ENCODE peak calls at places on chromosome X, in ten cellular contexts. Z is progenitor cell of endocrine pancreas; Y is NB4; F is PC-3; B is WERI-Rb-1; V is dorsolateral prefrontal cortex; S is astrocyte of the spinal cord; I is cardiac fibroblast; T is CD4-positive, alpha-beta T cell; D is fibroblast of lung. O is an unnamed sample.

GRCh38 chrX:49165901-49166881 is 3.6 kb downstream of the MAGIX start:
- DNase-seq in Z (peak), Y (peak), F (no peak), B (no peak), V (no peak), S (peak), I (peak), T (peak), D (peak), O (peak)

GRCh38 chrX:31200430-31200829 is 128.6 kb upstream of the FTHL17 start:
- DNase-seq in Z (no peak), Y (no peak), F (no peak), B (no peak), V (no peak), S (no peak), I (no peak), T (no peak), D (no peak), O (no peak)

GRCh38 chrX:13219990-13220764 is 99.7 kb downstream of the ATXN3L start:
- DNase-seq in Z (no peak), Y (no peak), F (no peak), B (no peak), V (no peak), S (peak), I (no peak), T (no peak), D (peak), O (no peak)

GRCh38 chrX:134484039-134484438 is 24.1 kb downstream of the HPRT1 start:
- DNase-seq in Z (no peak), Y (peak), F (peak), B (no peak), V (no peak), S (peak), I (peak), T (no peak), D (peak), O (no peak)

GRCh38 chrX:38183577-38183976 is 37.1 kb downstream of the SRPX start:
- DNase-seq in Z (no peak), Y (no peak), F (no peak), B (no peak), V (no peak), S (peak), I (no peak), T (no peak), D (peak), O (no peak)

GRCh38 chrX:141220342-141221008 is 21.8 kb downstream of the SPANXC start:
- DNase-seq in Z (no peak), Y (no peak), F (peak), B (no peak), V (no peak), S (peak), I (peak), T (no peak), D (peak), O (no peak)

GRCh38 chrX:110287605-110288004 is 30.3 kb downstream of the AMMECR1 start:
- DNase-seq in Z (no peak), Y (no peak), F (no peak), B (no peak), V (no peak), S (no peak), I (peak), T (no peak), D (peak), O (no peak)

GRCh38 chrX:148457279-148457678 is 43.1 kb upstream of the AFF2 start:
- DNase-seq in Z (no peak), Y (peak), F (no peak), B (no peak), V (no peak), S (no peak), I (no peak), T (no peak), D (no peak), O (no peak)

GRCh38 chrX:110732274-110732673 is 63.3 kb downstream of the CHRDL1 start:
- DNase-seq in Z (no peak), Y (no peak), F (no peak), B (peak), V (no peak), S (no peak), I (no peak), T (no peak), D (peak), O (no peak)

GRCh38 chrX:13377537-13377936 is 57.7 kb upstream of the ATXN3L start:
- DNase-seq in Z (no peak), Y (no peak), F (no peak), B (peak), V (no peak), S (peak), I (peak), T (no peak), D (peak), O (no peak)

GRCh38 chrX:18286322-18286831 is 65.7 kb upstream of the BEND2 start:
- DNase-seq in Z (no peak), Y (no peak), F (no peak), B (no peak), V (no peak), S (no peak), I (no peak), T (no peak), D (no peak), O (no peak)

GRCh38 chrX:7179446-7179845 is 31.5 kb upstream of the PUDP start:
- DNase-seq in Z (no peak), Y (no peak), F (no peak), B (no peak), V (no peak), S (no peak), I (no peak), T (no peak), D (no peak), O (no peak)

GRCh38 chrX:47746446-47746845 is 87.5 kb upstream of the UXT start:
- DNase-seq in Z (no peak), Y (no peak), F (no peak), B (no peak), V (no peak), S (peak), I (peak), T (no peak), D (peak), O (no peak)

GRCh38 chrX:16671005-16671404 is 21.0 kb downstream of the S100G start:
- DNase-seq in Z (no peak), Y (peak), F (peak), B (no peak), V (no peak), S (peak), I (peak), T (peak), D (peak), O (no peak)

GRCh38 chrX:118066867-118067515 is 49.6 kb downstream of the KLHL13 start:
- DNase-seq in Z (no peak), Y (no peak), F (peak), B (no peak), V (no peak), S (no peak), I (no peak), T (no peak), D (no peak), O (no peak)

GRCh38 chrX:73913580-73913979 is 350.6 kb downstream of the CHIC1 start:
- DNase-seq in Z (no peak), Y (no peak), F (no peak), B (no peak), V (no peak), S (peak), I (peak), T (no peak), D (peak), O (no peak)

GRCh38 chrX:123236868-123237267 is 52.8 kb downstream of the GRIA3 start:
- DNase-seq in Z (no peak), Y (no peak), F (no peak), B (no peak), V (no peak), S (no peak), I (no peak), T (no peak), D (no peak), O (no peak)

GRCh38 chrX:87409113-87409841 is 108.3 kb upstream of the KLHL4 start:
- DNase-seq in Z (no peak), Y (peak), F (peak), B (no peak), V (peak), S (peak), I (peak), T (no peak), D (peak), O (no peak)

GRCh38 chrX:108312011-108312410 is 126.2 kb downstream of the COL4A6 start:
- DNase-seq in Z (no peak), Y (no peak), F (peak), B (no peak), V (no peak), S (no peak), I (no peak), T (no peak), D (no peak), O (no peak)

GRCh38 chrX:115650916-115651315 is 89.9 kb downstream of the PLS3 start:
- DNase-seq in Z (peak), Y (peak), F (peak), B (peak), V (no peak), S (peak), I (peak), T (no peak), D (peak), O (no peak)

GRCh38 chrX:74606799-74607198 is 7.6 kb downstream of the RLIM start:
- DNase-seq in Z (no peak), Y (no peak), F (no peak), B (no peak), V (no peak), S (no peak), I (no peak), T (no peak), D (no peak), O (no peak)

GRCh38 chrX:17497193-17497592 is 122.2 kb downstream of the NHS start:
- DNase-seq in Z (no peak), Y (no peak), F (peak), B (no peak), V (no peak), S (no peak), I (no peak), T (no peak), D (no peak), O (no peak)

GRCh38 chrX:123184858-123185251 is 777 bp downstream of the GRIA3 start:
- DNase-seq in Z (no peak), Y (no peak), F (no peak), B (peak), V (peak), S (no peak), I (no peak), T (no peak), D (no peak), O (no peak)

GRCh38 chrX:111095974-111096870 is at the start of gene PAK3:
- DNase-seq in Z (peak), Y (no peak), F (peak), B (peak), V (peak), S (peak), I (peak), T (peak), D (peak), O (no peak)

GRCh38 chrX:66162331-66162822 is 1.7 kb upstream of the HEPH start:
- DNase-seq in Z (no peak), Y (peak), F (no peak), B (no peak), V (no peak), S (no peak), I (no peak), T (no peak), D (no peak), O (no peak)

GRCh38 chrX:133215747-133216146 is 2.4 kb downstream of the TFDP3 start:
- DNase-seq in Z (no peak), Y (peak), F (peak), B (no peak), V (no peak), S (peak), I (no peak), T (no peak), D (peak), O (no peak)

GRCh38 chrX:40108084-40108958 is 10.6 kb upstream of the BCOR start:
- DNase-seq in Z (peak), Y (no peak), F (peak), B (peak), V (peak), S (peak), I (peak), T (no peak), D (peak), O (no peak)

GRCh38 chrX:136780241-136780640 is 491 bp downstream of the ARHGEF6 start:
- DNase-seq in Z (no peak), Y (peak), F (no peak), B (no peak), V (no peak), S (no peak), I (no peak), T (no peak), D (no peak), O (no peak)

GRCh38 chrX:149871940-149872339 is 9.0 kb upstream of the MAGEA8 start:
- DNase-seq in Z (no peak), Y (peak), F (peak), B (peak), V (no peak), S (no peak), I (peak), T (peak), D (no peak), O (peak)

GRCh38 chrX:1165535-1166196 is 46.8 kb downstream of the CRLF2 start:
- DNase-seq in Z (no peak), Y (peak), F (no peak), B (no peak), V (no peak), S (peak), I (peak), T (no peak), D (no peak), O (no peak)

GRCh38 chrX:45011131-45011530 is 138.1 kb downstream of the KDM6A start:
- DNase-seq in Z (no peak), Y (no peak), F (peak), B (no peak), V (no peak), S (peak), I (peak), T (no peak), D (no peak), O (no peak)

GRCh38 chrX:155966876-155967275 is 30.6 kb upstream of the IL9R start:
- DNase-seq in Z (no peak), Y (peak), F (peak), B (peak), V (no peak), S (no peak), I (no peak), T (no peak), D (no peak), O (no peak)

GRCh38 chrX:18676470-18676869 is 4.6 kb upstream of the RS1 start:
- DNase-seq in Z (no peak), Y (no peak), F (no peak), B (no peak), V (no peak), S (no peak), I (peak), T (no peak), D (no peak), O (no peak)

GRCh38 chrX:129905787-129906580 is at the start of gene UTP14A:
- DNase-seq in Z (peak), Y (peak), F (peak), B (peak), V (peak), S (peak), I (peak), T (peak), D (peak), O (peak)

GRCh38 chrX:97389761-97390192 is 506.1 kb downstream of the RPA4 start:
- DNase-seq in Z (no peak), Y (peak), F (peak), B (no peak), V (no peak), S (peak), I (peak), T (no peak), D (peak), O (no peak)

GRCh38 chrX:151694661-151695582 is at the start of gene PRRG3:
- DNase-seq in Z (peak), Y (no peak), F (no peak), B (peak), V (no peak), S (no peak), I (no peak), T (no peak), D (no peak), O (no peak)

GRCh38 chrX:29948653-29949052 is 266.7 kb upstream of the MAGEB2 start:
- DNase-seq in Z (no peak), Y (no peak), F (peak), B (no peak), V (no peak), S (peak), I (peak), T (no peak), D (peak), O (no peak)

DNA sequence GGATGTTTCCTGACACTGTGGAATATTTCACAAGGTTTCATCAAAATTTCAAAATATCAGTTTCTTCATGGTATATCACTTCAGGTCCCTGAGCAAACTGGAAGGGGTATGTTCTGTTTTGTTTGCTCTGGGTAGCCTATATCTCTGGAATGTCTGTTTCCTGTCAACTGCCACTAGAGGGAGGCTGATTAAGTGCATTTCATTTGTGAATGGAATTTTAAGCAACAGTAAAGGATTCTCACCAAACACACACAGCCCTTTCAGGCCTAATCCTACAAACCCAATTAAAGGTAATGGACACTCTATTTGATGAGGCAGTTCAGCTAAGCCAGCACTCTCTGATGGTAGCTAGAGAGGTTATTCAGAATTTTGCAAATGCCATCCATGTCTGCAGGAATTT is 307.1 kb downstream of the TEX13A start:
- DNase-seq in Z (no peak), Y (peak), F (peak), B (no peak), V (no peak), S (peak), I (peak), T (no peak), D (peak), O (no peak)
- TF ChIP-seq CTCF in Z (peak), Y (peak), F (peak), B (peak), V (no peak), S (peak), I (peak), T (peak), D (no peak), O (no peak)

GRCh38 chrX:98412058-98412457 is 1528.3 kb downstream of the RPA4 start:
- DNase-seq in Z (no peak), Y (no peak), F (no peak), B (no peak), V (no peak), S (no peak), I (no peak), T (no peak), D (no peak), O (no peak)

GRCh38 chrX:98405376-98405775 is 1521.7 kb downstream of the RPA4 start:
- DNase-seq in Z (no peak), Y (no peak), F (peak), B (no peak), V (no peak), S (no peak), I (no peak), T (no peak), D (peak), O (no peak)

GRCh38 chrX:98407526-98408049 is 1523.9 kb downstream of the RPA4 start:
- DNase-seq in Z (no peak), Y (no peak), F (no peak), B (no peak), V (no peak), S (no peak), I (no peak), T (no peak), D (no peak), O (no peak)
- TF ChIP-seq CTCF in Z (no peak), Y (no peak), F (no peak), B (no peak), V (no peak), S (no peak), I (no peak), T (no peak), D (no peak), O (no peak)

DNA sequence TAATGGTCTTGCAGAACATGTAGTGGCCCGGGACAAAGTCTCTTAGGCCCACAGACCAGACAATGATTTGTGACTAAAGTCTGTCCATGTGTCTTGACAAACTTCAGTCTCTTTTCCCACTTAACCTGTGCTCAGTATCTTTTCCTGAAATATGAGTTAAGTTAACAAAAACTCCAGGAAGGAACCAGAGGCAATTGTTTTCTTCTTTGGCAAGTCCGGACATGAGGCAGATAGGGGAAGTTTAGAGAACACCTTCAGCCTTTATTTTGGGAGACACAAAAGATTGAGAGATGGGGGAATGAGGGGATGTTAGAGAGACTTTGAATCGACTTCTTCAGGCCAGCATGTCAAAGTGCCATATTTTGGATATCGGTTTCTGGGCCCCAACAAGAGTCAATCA is 80.2 kb upstream of the FRMPD4 start:
- DNase-seq in Z (no peak), Y (no peak), F (no peak), B (no peak), V (no peak), S (no peak), I (no peak), T (no peak), D (no peak), O (no peak)
- TF ChIP-seq CTCF in Z (no peak), Y (no peak), F (no peak), B (no peak), V (no peak), S (no peak), I (no peak), T (no peak), D (no peak), O (no peak)

DNA sequence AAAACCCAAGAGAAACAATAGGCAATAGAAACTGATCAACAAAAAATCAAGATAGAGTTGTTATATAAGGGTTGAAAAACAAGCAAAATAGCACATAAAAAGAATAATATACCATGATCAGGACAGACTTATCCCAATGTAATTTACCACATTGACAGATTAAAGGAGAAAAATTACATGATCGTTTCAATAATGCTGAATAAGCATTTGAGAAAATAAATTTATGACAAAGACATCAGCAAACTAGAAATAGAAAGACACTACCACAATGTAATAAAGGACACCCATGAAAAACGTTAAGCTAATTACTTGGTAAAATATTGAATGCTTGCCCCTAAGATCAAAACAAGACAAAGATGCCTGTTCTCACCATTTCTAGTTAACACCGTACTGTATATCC is 105.6 kb downstream of the ARHGEF9 start:
- DNase-seq in Z (no peak), Y (no peak), F (no peak), B (no peak), V (no peak), S (no peak), I (no peak), T (no peak), D (no peak), O (no peak)
- TF ChIP-seq CTCF in Z (no peak), Y (no peak), F (no peak), B (no peak), V (no peak), S (no peak), I (no peak), T (no peak), D (no peak), O (no peak)

DNA sequence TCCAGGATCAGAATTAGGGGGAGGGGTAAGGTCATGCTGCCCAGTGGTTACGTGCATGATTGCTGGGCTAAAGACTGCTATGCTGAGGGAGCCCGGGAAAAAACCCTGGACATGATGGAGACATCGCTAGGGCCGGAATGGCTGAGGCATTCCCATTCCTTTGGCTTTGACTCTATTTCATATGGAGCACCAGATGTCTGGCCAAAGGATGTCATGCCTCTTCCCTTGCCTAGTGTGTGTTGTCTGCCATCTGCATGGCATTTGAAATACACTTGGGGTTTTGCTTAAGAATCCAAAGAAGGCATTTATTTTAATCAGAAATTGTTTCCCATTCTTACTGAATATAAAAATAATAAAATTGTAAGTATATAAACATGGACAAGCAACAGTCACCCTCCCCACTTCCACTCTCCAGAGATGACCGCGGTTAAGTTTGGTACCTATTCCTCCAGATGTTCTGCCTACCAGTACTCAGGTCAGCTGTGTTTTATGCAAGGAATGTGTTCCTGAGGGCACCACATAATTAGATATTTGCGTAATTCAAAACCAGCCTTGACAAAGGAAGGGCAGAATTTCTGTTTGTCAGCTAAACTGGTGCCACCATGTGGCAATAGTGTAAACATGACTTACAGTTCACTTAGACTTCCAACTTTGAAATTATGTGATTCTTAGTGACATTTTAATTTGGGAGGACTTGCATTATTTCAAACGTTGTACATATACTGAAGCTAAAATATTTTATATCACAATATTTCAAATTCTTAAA is 105.9 kb downstream of the CT47B1 start:
- DNase-seq in Z (no peak), Y (peak), F (peak), B (no peak), V (no peak), S (peak), I (peak), T (no peak), D (peak), O (no peak)
- TF ChIP-seq CTCF in Z (peak), Y (no peak), F (peak), B (no peak), V (peak), S (peak), I (peak), T (peak), D (no peak), O (no peak)